ENCODE peak calls at places on chromosomes 7 and 10, in four cellular contexts. A, F, R and B are unnamed samples. For H3K9me3 and H3K4me1, the result is how much of the 10 kb centered on the place peaks cover.

GRCh38 chr7:4713183-4713784 is 31.2 kb downstream of the FOXK1 start:
- DNase-seq in A (peak), F (peak), R (no peak), B (no peak)

GRCh38 chr7:16204953-16205352 is 216.4 kb downstream of the CRPPA start:
- DNase-seq in A (no peak), F (no peak), R (no peak), B (no peak)

GRCh38 chr10:16562891-16563290 is 41.2 kb upstream of the C1QL3 start:
- DNase-seq in A (no peak), F (no peak), R (no peak), B (no peak)

GRCh38 chr7:102439963-102440795 is 6.8 kb downstream of the ORAI2 start:
- DNase-seq in A (no peak), F (peak), R (no peak), B (no peak)

GRCh38 chr10:73529089-73529832 is 33.4 kb upstream of the PPP3CB start:
- DNase-seq in A (no peak), F (peak), R (no peak), B (peak)

GRCh38 chr7:155913311-155913710 is 101.0 kb upstream of the SHH start:
- DNase-seq in A (no peak), F (no peak), R (no peak), B (no peak)

GRCh38 chr7:1867326-1867725 is 197.2 kb downstream of the ELFN1 start:
- DNase-seq in A (no peak), F (no peak), R (no peak), B (no peak)

GRCh38 chr10:2584385-2584784 is 483.0 kb upstream of the PFKP start:
- DNase-seq in A (no peak), F (no peak), R (no peak), B (no peak)

GRCh38 chr7:26618458-26618857 is 245.9 kb downstream of the SKAP2 start:
- DNase-seq in A (no peak), F (no peak), R (no peak), B (no peak)

GRCh38 chr10:63129888-63130287 is 3.2 kb upstream of the NRBF2 start:
- DNase-seq in A (no peak), F (peak), R (no peak), B (no peak)
- H3K9me3 ChIP-seq in A (under half), F (under half), R (under half), B (under half)

GRCh38 chr7:120064565-120064964 is 208.4 kb upstream of the KCND2 start:
- DNase-seq in A (no peak), F (peak), R (no peak), B (no peak)
- H3K27ac ChIP-seq in A (no peak), F (peak), R (no peak), B (no peak)

GRCh38 chr10:79254333-79255006 is 92.8 kb upstream of the PPIF start:
- DNase-seq in A (no peak), F (no peak), R (no peak), B (no peak)

GRCh38 chr10:79256264-79256806 is 90.9 kb upstream of the PPIF start:
- DNase-seq in A (no peak), F (no peak), R (no peak), B (no peak)

GRCh38 chr10:79253704-79254103 is 93.6 kb upstream of the PPIF start:
- DNase-seq in A (no peak), F (no peak), R (no peak), B (no peak)

GRCh38 chr10:79252450-79252849 is 94.8 kb upstream of the PPIF start:
- DNase-seq in A (no peak), F (no peak), R (no peak), B (no peak)

DNA sequence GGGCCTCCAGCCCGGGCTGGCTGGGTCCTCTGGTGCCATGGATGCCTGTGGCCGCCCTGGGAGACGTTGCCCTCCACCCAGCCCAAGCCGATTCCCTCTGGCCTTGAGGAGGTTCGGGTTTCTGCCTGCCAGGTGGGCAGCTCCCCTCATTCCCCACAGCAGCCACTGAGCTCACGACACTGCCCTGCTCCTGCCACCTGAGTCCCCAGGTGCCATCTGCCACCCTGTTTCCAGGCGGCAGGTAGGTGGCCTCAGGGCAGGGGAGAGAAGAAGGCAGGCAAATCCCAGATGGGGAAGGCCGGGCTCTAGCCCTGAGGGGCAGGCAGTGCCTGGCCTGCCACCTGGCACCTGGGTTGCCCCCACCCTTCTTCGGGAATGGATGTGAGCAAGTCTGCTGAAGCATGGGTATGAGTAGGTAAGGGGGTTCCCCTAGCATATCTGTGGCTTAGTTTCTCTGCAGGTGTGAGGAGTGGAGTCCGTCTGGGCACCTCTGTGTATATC is 92.2 kb upstream of the PPIF start:
- DNase-seq in A (no peak), F (no peak), R (no peak), B (no peak)
- H3K4me1 ChIP-seq in A (half or more), F (under half), R (under half), B (under half)

GRCh38 chr7:30184804-30185487 is 50.2 kb downstream of the MTURN start:
- DNase-seq in A (no peak), F (peak), R (no peak), B (peak)

GRCh38 chr7:30183712-30184372 is 49.1 kb downstream of the MTURN start:
- DNase-seq in A (no peak), F (no peak), R (no peak), B (no peak)

GRCh38 chr7:30188806-30189205 is 54.0 kb downstream of the MTURN start:
- DNase-seq in A (no peak), F (no peak), R (no peak), B (no peak)

GRCh38 chr7:30182186-30182585 is 47.4 kb downstream of the MTURN start:
- DNase-seq in A (no peak), F (no peak), R (no peak), B (peak)

GRCh38 chr7:30186725-30187124 is 51.9 kb downstream of the MTURN start:
- DNase-seq in A (no peak), F (no peak), R (no peak), B (no peak)
- H3K9me3 ChIP-seq in A (under half), F (under half), R (under half), B (under half)

GRCh38 chr10:101014230-101014884 is 14.7 kb downstream of the LZTS2 start:
- DNase-seq in A (peak), F (peak), R (peak), B (peak)

GRCh38 chr10:101011517-101012423 is 12.2 kb downstream of the LZTS2 start:
- DNase-seq in A (no peak), F (no peak), R (no peak), B (no peak)

GRCh38 chr10:101014966-101015581 is 15.5 kb downstream of the LZTS2 start:
- DNase-seq in A (no peak), F (peak), R (no peak), B (no peak)

GRCh38 chr10:101013365-101013825 is 13.8 kb downstream of the LZTS2 start:
- DNase-seq in A (no peak), F (no peak), R (no peak), B (no peak)

DNA sequence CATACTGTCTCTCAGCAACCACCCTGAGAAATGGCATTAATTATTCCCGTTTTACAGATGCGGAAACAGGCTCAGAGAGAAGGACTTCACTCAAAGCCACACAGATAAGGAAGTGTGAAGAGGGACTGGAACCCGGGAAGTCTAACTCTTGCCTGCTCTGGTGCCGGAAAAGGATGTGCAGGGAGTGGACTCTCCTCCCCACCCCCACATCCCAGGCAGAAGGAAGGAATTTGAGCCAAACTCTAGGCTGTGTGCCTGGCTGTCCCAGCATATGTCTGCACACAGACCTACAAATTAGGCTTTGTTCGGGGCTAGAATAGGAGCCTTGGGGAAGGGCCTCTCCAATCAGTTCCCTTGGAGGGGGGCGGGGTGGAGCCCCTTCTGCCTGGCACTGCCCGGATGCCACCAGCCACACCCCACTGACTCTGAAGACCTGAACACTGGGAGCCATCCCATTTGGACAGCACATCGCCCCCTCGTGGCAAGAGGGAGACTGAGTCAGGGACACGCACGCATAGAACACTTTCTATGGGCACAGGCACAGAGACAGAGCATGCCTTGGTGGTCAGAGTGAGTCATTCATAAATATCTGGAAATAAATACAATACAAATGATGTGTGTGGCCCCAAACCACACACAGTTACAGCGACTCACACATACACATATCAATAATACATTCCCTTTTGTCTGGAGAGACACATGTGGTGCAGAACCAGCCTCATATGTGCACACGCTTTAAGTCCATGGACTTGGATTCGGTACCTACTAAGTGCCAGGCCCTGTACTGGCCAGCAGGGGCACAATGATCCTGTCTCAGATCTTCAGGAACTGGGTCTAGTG is 13.1 kb downstream of the LZTS2 start:
- DNase-seq in A (peak), F (peak), R (peak), B (peak)
- H3K27ac ChIP-seq in A (peak), F (peak), R (peak), B (peak)

DNA sequence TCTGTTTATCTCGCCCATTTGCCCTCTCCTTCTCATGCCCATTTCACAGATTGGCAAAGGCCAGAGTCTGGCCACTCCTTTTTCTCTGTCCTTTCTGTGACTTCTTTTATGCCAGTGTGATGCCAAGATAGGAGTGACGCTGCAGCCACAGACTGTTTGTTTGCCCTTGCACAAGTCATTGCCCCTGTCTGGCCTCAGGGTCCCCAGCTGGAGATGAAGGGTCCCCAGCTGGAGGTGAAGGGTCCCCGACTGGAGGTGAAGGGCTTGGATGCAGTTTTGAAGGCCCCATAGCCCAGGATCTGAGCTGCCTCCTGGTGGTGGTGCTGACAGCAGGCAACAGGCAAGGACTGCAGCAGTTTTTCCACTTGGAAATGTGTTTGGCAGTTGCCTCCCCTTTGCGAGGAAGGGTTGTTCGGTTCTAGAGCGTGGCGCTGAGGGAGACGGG is 50.8 kb upstream of the SLC29A3 start:
- DNase-seq in A (no peak), F (peak), R (no peak), B (no peak)
- H3K4me1 ChIP-seq in A (under half), F (under half), R (under half), B (under half)

GRCh38 chr10:15346440-15347141 is 24.5 kb downstream of the FAM171A1 start:
- DNase-seq in A (no peak), F (peak), R (no peak), B (no peak)
- H3K9me3 ChIP-seq in A (under half), F (under half), R (under half), B (under half)